ENCODE peak calls at places on chromosomes 7 and 10, in six cellular contexts. One of them, this sample, is unnamed.

GRCh38 chr7:98295467-98296220 is 14.2 kb downstream of the BRI3 start:
- DNase-seq in fibroblast of mammary gland: no peak
- DNase-seq in body of pancreas: no peak
- DNase-seq in nephron progenitor cell: no peak
- DNase-seq in fibroblast of pulmonary artery: no peak
- DNase-seq in GM13976: no peak
- DNase-seq in this sample: no peak

GRCh38 chr10:92544296-92544695 is 29.6 kb downstream of the IDE start:
- DNase-seq in GM13976: no peak
- DNase-seq in nephron progenitor cell: no peak
- DNase-seq in body of pancreas: no peak
- DNase-seq in fibroblast of mammary gland: no peak
- DNase-seq in fibroblast of pulmonary artery: peak
- DNase-seq in this sample: no peak

GRCh38 chr10:11178606-11179221 is 161.0 kb downstream of the CELF2 start:
- DNase-seq in body of pancreas: peak
- DNase-seq in fibroblast of pulmonary artery: peak
- DNase-seq in nephron progenitor cell: no peak
- DNase-seq in fibroblast of mammary gland: peak
- DNase-seq in GM13976: peak
- DNase-seq in this sample: peak

GRCh38 chr7:55065511-55066229 is 46.9 kb downstream of the EGFR start:
- DNase-seq in fibroblast of pulmonary artery: peak
- DNase-seq in body of pancreas: peak
- DNase-seq in fibroblast of mammary gland: peak
- DNase-seq in nephron progenitor cell: peak
- DNase-seq in GM13976: no peak
- DNase-seq in this sample: no peak

GRCh38 chr10:91953600-91954140 is 30.1 kb downstream of the BTAF1 start:
- DNase-seq in fibroblast of pulmonary artery: peak
- DNase-seq in body of pancreas: no peak
- DNase-seq in GM13976: no peak
- DNase-seq in fibroblast of mammary gland: no peak
- DNase-seq in nephron progenitor cell: no peak
- DNase-seq in this sample: no peak

GRCh38 chr10:3784510-3785250 is at the start of gene KLF6:
- DNase-seq in body of pancreas: peak
- DNase-seq in GM13976: peak
- DNase-seq in fibroblast of mammary gland: peak
- DNase-seq in fibroblast of pulmonary artery: peak
- DNase-seq in nephron progenitor cell: no peak
- DNase-seq in this sample: peak

GRCh38 chr10:27745380-27745718 is 270 bp downstream of the MKX start:
- DNase-seq in GM13976: peak
- DNase-seq in nephron progenitor cell: no peak
- DNase-seq in fibroblast of pulmonary artery: no peak
- DNase-seq in fibroblast of mammary gland: no peak
- DNase-seq in body of pancreas: no peak
- DNase-seq in this sample: peak

GRCh38 chr10:79246606-79247275 is 100.5 kb upstream of the PPIF start:
- DNase-seq in fibroblast of mammary gland: peak
- DNase-seq in fibroblast of pulmonary artery: peak
- DNase-seq in nephron progenitor cell: no peak
- DNase-seq in GM13976: no peak
- DNase-seq in body of pancreas: peak
- DNase-seq in this sample: no peak

GRCh38 chr10:3750884-3751283 is 34.1 kb downstream of the KLF6 start:
- DNase-seq in GM13976: no peak
- DNase-seq in body of pancreas: no peak
- DNase-seq in fibroblast of pulmonary artery: peak
- DNase-seq in fibroblast of mammary gland: no peak
- DNase-seq in nephron progenitor cell: peak
- DNase-seq in this sample: no peak

GRCh38 chr10:80201592-80202256 is 3.6 kb downstream of the ANXA11 start:
- DNase-seq in fibroblast of mammary gland: no peak
- DNase-seq in body of pancreas: peak
- DNase-seq in GM13976: no peak
- DNase-seq in fibroblast of pulmonary artery: no peak
- DNase-seq in nephron progenitor cell: no peak
- DNase-seq in this sample: no peak

GRCh38 chr10:33807527-33808377 is 473.3 kb upstream of the NRP1 start:
- DNase-seq in body of pancreas: no peak
- DNase-seq in fibroblast of pulmonary artery: no peak
- DNase-seq in nephron progenitor cell: no peak
- DNase-seq in fibroblast of mammary gland: no peak
- DNase-seq in GM13976: no peak
- DNase-seq in this sample: no peak

GRCh38 chr10:14040787-14041631 is 289.7 kb downstream of the FRMD4A start:
- DNase-seq in GM13976: no peak
- DNase-seq in nephron progenitor cell: no peak
- DNase-seq in body of pancreas: no peak
- DNase-seq in fibroblast of pulmonary artery: peak
- DNase-seq in fibroblast of mammary gland: no peak
- DNase-seq in this sample: no peak

GRCh38 chr7:81684513-81685262 is 85.2 kb downstream of the HGF start:
- DNase-seq in GM13976: peak
- DNase-seq in nephron progenitor cell: peak
- DNase-seq in body of pancreas: peak
- DNase-seq in fibroblast of pulmonary artery: peak
- DNase-seq in fibroblast of mammary gland: peak
- DNase-seq in this sample: peak

GRCh38 chr7:81433196-81433595 is 336.7 kb downstream of the HGF start:
- DNase-seq in fibroblast of pulmonary artery: no peak
- DNase-seq in GM13976: no peak
- DNase-seq in nephron progenitor cell: no peak
- DNase-seq in fibroblast of mammary gland: peak
- DNase-seq in body of pancreas: no peak
- DNase-seq in this sample: no peak

GRCh38 chr10:102434251-102434913 is 2.0 kb upstream of the CUEDC2 start:
- DNase-seq in nephron progenitor cell: peak
- DNase-seq in body of pancreas: no peak
- DNase-seq in fibroblast of mammary gland: peak
- DNase-seq in GM13976: no peak
- DNase-seq in fibroblast of pulmonary artery: peak
- DNase-seq in this sample: no peak

GRCh38 chr10:45457487-45457886 is 83.5 kb downstream of the ALOX5 start:
- DNase-seq in nephron progenitor cell: no peak
- DNase-seq in body of pancreas: no peak
- DNase-seq in fibroblast of pulmonary artery: no peak
- DNase-seq in fibroblast of mammary gland: no peak
- DNase-seq in GM13976: no peak
- DNase-seq in this sample: no peak

GRCh38 chr10:118286051-118286838 is 55.9 kb downstream of the FAM204A start:
- DNase-seq in fibroblast of pulmonary artery: no peak
- DNase-seq in fibroblast of mammary gland: no peak
- DNase-seq in body of pancreas: no peak
- DNase-seq in nephron progenitor cell: no peak
- DNase-seq in GM13976: no peak
- DNase-seq in this sample: no peak

GRCh38 chr7:106610996-106611886 is 49.7 kb downstream of the CCDC71L start:
- DNase-seq in GM13976: no peak
- DNase-seq in fibroblast of pulmonary artery: peak
- DNase-seq in fibroblast of mammary gland: peak
- DNase-seq in body of pancreas: no peak
- DNase-seq in nephron progenitor cell: no peak
- DNase-seq in this sample: no peak

GRCh38 chr7:114426824-114427223 is 12.2 kb downstream of the FOXP2 start:
- DNase-seq in fibroblast of mammary gland: peak
- DNase-seq in body of pancreas: no peak
- DNase-seq in GM13976: no peak
- DNase-seq in fibroblast of pulmonary artery: peak
- DNase-seq in nephron progenitor cell: no peak
- DNase-seq in this sample: no peak

GRCh38 chr10:102546606-102547310 is 43.0 kb downstream of the SUFU start:
- DNase-seq in nephron progenitor cell: no peak
- DNase-seq in body of pancreas: no peak
- DNase-seq in GM13976: no peak
- DNase-seq in fibroblast of mammary gland: peak
- DNase-seq in fibroblast of pulmonary artery: no peak
- DNase-seq in this sample: no peak

GRCh38 chr7:122584852-122585251 is 114.1 kb downstream of the RNF133 start:
- DNase-seq in fibroblast of mammary gland: no peak
- DNase-seq in GM13976: no peak
- DNase-seq in fibroblast of pulmonary artery: no peak
- DNase-seq in nephron progenitor cell: no peak
- DNase-seq in body of pancreas: no peak
- DNase-seq in this sample: no peak

GRCh38 chr7:38452615-38453014 is 178.6 kb downstream of the AMPH start:
- DNase-seq in GM13976: no peak
- DNase-seq in body of pancreas: no peak
- DNase-seq in nephron progenitor cell: no peak
- DNase-seq in fibroblast of pulmonary artery: no peak
- DNase-seq in fibroblast of mammary gland: peak
- DNase-seq in this sample: no peak

GRCh38 chr7:509426-509825 is 10.2 kb downstream of the PDGFA start:
- DNase-seq in body of pancreas: no peak
- DNase-seq in fibroblast of pulmonary artery: no peak
- DNase-seq in GM13976: no peak
- DNase-seq in fibroblast of mammary gland: no peak
- DNase-seq in nephron progenitor cell: no peak
- DNase-seq in this sample: no peak

GRCh38 chr7:366171-366916 is 76.4 kb downstream of the FOXL3 start:
- DNase-seq in GM13976: no peak
- DNase-seq in nephron progenitor cell: no peak
- DNase-seq in fibroblast of pulmonary artery: no peak
- DNase-seq in fibroblast of mammary gland: no peak
- DNase-seq in body of pancreas: no peak
- DNase-seq in this sample: no peak

GRCh38 chr7:156614434-156615264 is 25.9 kb upstream of the RNF32 start:
- DNase-seq in fibroblast of mammary gland: no peak
- DNase-seq in GM13976: no peak
- DNase-seq in nephron progenitor cell: no peak
- DNase-seq in body of pancreas: peak
- DNase-seq in fibroblast of pulmonary artery: no peak
- DNase-seq in this sample: no peak

GRCh38 chr10:78028438-78029293 is 649 bp downstream of the POLR3A start:
- DNase-seq in fibroblast of pulmonary artery: peak
- DNase-seq in body of pancreas: peak
- DNase-seq in nephron progenitor cell: peak
- DNase-seq in GM13976: peak
- DNase-seq in fibroblast of mammary gland: peak
- DNase-seq in this sample: no peak

DNA sequence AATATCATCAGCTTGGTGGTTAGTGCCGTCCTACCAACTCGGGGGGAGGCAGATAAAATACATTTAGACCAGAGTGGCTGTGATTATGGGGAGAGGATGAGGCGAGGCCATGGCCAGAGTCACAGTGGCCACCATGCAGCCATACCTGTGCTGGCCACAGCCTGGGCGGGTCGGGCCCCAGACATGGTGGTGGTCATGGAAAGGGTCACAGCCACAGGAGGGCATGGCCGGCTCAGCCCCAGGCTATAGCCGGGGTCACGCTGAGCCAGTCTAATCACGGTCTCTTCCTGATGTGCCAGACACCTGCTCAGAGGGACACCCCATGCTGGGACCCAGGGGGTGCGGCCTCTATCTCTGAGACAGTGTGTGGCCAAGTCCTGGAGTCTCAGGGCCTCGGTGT is 10.2 kb downstream of the ADGRA1 start:
- DNase-seq in fibroblast of mammary gland: no peak
- DNase-seq in GM13976: no peak
- DNase-seq in nephron progenitor cell: no peak
- DNase-seq in fibroblast of pulmonary artery: no peak
- DNase-seq in body of pancreas: no peak
- DNase-seq in this sample: no peak
- TF ChIP-seq CTCF in fibroblast of mammary gland: no peak
- TF ChIP-seq CTCF in GM13976: no peak
- TF ChIP-seq CTCF in nephron progenitor cell: no peak
- TF ChIP-seq CTCF in fibroblast of pulmonary artery: no peak
- TF ChIP-seq CTCF in body of pancreas: no peak
- TF ChIP-seq CTCF in this sample: no peak

DNA sequence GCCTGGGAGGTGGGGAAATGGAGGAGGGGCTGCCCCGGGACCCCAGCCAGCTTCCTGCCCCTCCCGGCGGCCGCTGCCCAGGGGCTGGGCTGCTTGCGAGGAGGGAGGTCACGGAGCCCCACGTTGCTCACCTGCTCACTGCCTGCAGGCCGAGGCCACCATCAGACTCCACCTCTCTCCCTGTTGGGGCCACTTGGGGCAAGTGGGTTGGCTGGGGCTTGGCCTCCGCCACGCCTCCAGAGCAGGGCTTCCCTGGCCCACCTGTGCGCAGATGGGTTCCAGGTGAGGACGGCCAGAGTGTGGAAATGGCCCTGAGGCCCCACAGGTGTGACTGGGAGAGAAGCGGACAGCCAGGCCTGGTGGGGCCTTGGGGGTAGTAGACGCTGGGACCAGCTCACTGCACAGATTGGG is 82.8 kb upstream of the DIP2C start:
- DNase-seq in fibroblast of mammary gland: no peak
- DNase-seq in fibroblast of pulmonary artery: no peak
- DNase-seq in GM13976: peak
- DNase-seq in nephron progenitor cell: no peak
- DNase-seq in body of pancreas: no peak
- DNase-seq in this sample: peak
- TF ChIP-seq CTCF in fibroblast of mammary gland: no peak
- TF ChIP-seq CTCF in fibroblast of pulmonary artery: no peak
- TF ChIP-seq CTCF in GM13976: no peak
- TF ChIP-seq CTCF in nephron progenitor cell: no peak
- TF ChIP-seq CTCF in body of pancreas: no peak
- TF ChIP-seq CTCF in this sample: no peak

DNA sequence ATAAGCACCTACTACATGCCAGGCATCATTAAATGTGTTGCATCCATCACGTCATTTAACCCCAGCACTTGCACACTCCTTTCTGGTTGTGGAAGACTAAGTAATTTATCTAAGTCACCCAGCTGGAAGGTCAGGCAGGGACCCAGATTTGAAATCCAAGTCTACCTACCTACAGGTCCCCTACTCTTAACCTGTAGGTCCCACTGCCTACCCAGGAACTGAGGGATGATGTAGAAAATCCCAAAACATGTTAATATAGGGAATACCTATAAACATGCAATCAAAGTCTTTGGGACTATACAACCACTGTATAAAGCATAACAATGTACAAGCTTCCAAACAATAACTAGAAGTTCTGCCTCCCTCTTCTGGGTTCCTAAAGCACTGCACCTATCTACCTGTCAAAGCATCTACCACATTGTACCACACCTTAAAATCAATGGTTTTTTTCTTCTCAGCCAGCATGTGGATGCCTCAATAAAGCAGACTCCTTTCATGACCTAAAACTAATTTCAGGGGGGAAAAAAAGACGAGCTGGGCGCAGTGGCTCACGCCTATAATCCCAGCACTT is 5.6 kb downstream of the IL6 start:
- DNase-seq in fibroblast of mammary gland: peak
- DNase-seq in fibroblast of pulmonary artery: peak
- DNase-seq in nephron progenitor cell: no peak
- DNase-seq in body of pancreas: no peak
- DNase-seq in GM13976: no peak
- DNase-seq in this sample: no peak
- TF ChIP-seq CTCF in fibroblast of mammary gland: peak
- TF ChIP-seq CTCF in fibroblast of pulmonary artery: peak
- TF ChIP-seq CTCF in nephron progenitor cell: no peak
- TF ChIP-seq CTCF in body of pancreas: no peak
- TF ChIP-seq CTCF in GM13976: no peak
- TF ChIP-seq CTCF in this sample: peak

DNA sequence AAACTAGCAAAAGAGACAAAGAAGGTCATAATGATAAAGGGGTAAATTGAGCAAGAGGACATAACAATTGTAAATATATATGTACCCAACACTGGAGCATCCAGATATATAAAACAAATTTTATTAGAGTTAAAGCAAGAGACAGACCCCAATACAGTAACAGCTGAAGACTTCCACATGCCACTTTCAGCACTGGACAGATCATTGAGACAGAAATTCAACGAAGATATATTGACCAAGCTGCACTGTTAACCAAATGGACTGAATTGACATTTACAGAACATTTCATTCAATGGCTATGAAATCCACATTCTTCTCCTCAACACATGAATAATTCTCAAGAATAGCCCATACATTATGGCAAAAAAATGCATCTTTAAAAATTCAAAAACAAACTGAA is 378.2 kb downstream of the PTPRN2 start:
- DNase-seq in fibroblast of mammary gland: no peak
- DNase-seq in nephron progenitor cell: no peak
- DNase-seq in body of pancreas: no peak
- DNase-seq in fibroblast of pulmonary artery: no peak
- DNase-seq in GM13976: no peak
- DNase-seq in this sample: no peak
- TF ChIP-seq CTCF in fibroblast of mammary gland: no peak
- TF ChIP-seq CTCF in nephron progenitor cell: no peak
- TF ChIP-seq CTCF in body of pancreas: no peak
- TF ChIP-seq CTCF in fibroblast of pulmonary artery: no peak
- TF ChIP-seq CTCF in GM13976: no peak
- TF ChIP-seq CTCF in this sample: no peak